ENCODE peak calls at places on chromosomes 5 and 9, in eight cellular contexts. J, I, P, X, S, Q, N and Z are unnamed samples.

GRCh38 chr9:17839744-17840143 is 260.9 kb downstream of the SH3GL2 start:
- DNase-seq in J (no peak), S (no peak), Q (no peak), N (no peak), P (no peak), X (no peak), I (no peak), Z (no peak)

GRCh38 chr5:40288791-40289475 is 390.8 kb upstream of the PTGER4 start:
- DNase-seq in N (no peak), J (no peak), P (no peak), Q (no peak), X (no peak), I (no peak), S (no peak), Z (no peak)

GRCh38 chr5:146662229-146662628 is 146.2 kb upstream of the GPR151 start:
- DNase-seq in I (no peak), N (peak), X (peak), J (no peak), P (no peak), Q (peak), S (no peak), Z (no peak)

GRCh38 chr5:40429258-40430111 is 250.2 kb upstream of the PTGER4 start:
- DNase-seq in P (no peak), J (no peak), X (no peak), I (no peak), Q (peak), N (peak), S (peak), Z (no peak)

GRCh38 chr9:14524881-14525515 is 168.2 kb downstream of the ZDHHC21 start:
- DNase-seq in N (no peak), J (no peak), S (no peak), P (no peak), I (no peak), Q (no peak), X (no peak), Z (no peak)

GRCh38 chr5:1210832-1211251 is 9.4 kb downstream of the SLC6A19 start:
- DNase-seq in J (no peak), I (no peak), N (no peak), P (no peak), X (no peak), Q (no peak), S (no peak), Z (no peak)

GRCh38 chr5:137847699-137848098 is 20.0 kb upstream of the MYOT start:
- DNase-seq in S (no peak), Q (no peak), N (no peak), I (no peak), J (peak), X (no peak), P (no peak), Z (no peak)

GRCh38 chr5:123496892-123497291 is 15.1 kb upstream of the CSNK1G3 start:
- DNase-seq in J (no peak), I (no peak), N (no peak), Q (no peak), X (no peak), S (no peak), P (no peak), Z (no peak)

GRCh38 chr5:79853676-79854418 is 137.2 kb downstream of the MTX3 start:
- DNase-seq in P (no peak), I (no peak), J (no peak), X (no peak), Q (no peak), N (no peak), S (no peak), Z (no peak)

GRCh38 chr9:133712221-133713100 is 25.7 kb downstream of the SARDH start:
- DNase-seq in P (no peak), N (no peak), X (no peak), S (peak), Q (no peak), I (no peak), J (no peak), Z (no peak)

GRCh38 chr5:139776856-139777255 is 18.8 kb upstream of the PSD2 start:
- DNase-seq in N (no peak), J (no peak), I (no peak), Q (no peak), X (no peak), P (no peak), S (no peak), Z (no peak)

GRCh38 chr5:139646912-139647391 is 1.2 kb upstream of the CXXC5 start:
- DNase-seq in P (no peak), I (no peak), N (no peak), Q (no peak), J (no peak), S (peak), X (no peak), Z (no peak)

GRCh38 chr5:151080620-151081425 is at the start of gene TNIP1:
- DNase-seq in P (peak), J (peak), X (peak), N (peak), S (peak), Q (peak), I (no peak), Z (no peak)

GRCh38 chr9:35603506-35603985 is 1.5 kb upstream of the TESK1 start:
- DNase-seq in Q (peak), N (peak), I (no peak), X (peak), J (peak), P (peak), S (peak), Z (peak)

GRCh38 chr9:27634879-27635278 is 61.6 kb upstream of the C9orf72 start:
- DNase-seq in N (no peak), S (no peak), X (no peak), I (no peak), J (no peak), P (no peak), Q (no peak), Z (no peak)

GRCh38 chr9:121773954-121774714 is 122.7 kb downstream of the DAB2IP start:
- DNase-seq in N (no peak), J (no peak), I (no peak), S (peak), Q (no peak), P (no peak), X (no peak), Z (no peak)